ENCODE peak calls at places on chromosome 22, in six cellular contexts. I, Q, T, C, U and X are unnamed samples.

GRCh38 chr22:24758164-24758799 is 16.2 kb downstream of the PIWIL3 start:
- DNase-seq in Q (peak), I (peak), T (peak), C (peak), U (peak), X (peak)

GRCh38 chr22:35352214-35353111 is 28.4 kb upstream of the HMOX1 start:
- DNase-seq in T (no peak), Q (peak), I (no peak), U (peak), C (peak), X (peak)

GRCh38 chr22:40479126-40479800 is 108.9 kb downstream of the SGSM3 start:
- DNase-seq in U (no peak), C (no peak), I (no peak), Q (no peak), T (no peak), X (no peak)

GRCh38 chr22:44452531-44453420 is 45.3 kb downstream of the RTL6 start:
- DNase-seq in Q (no peak), T (no peak), C (no peak), I (no peak), U (no peak), X (no peak)

GRCh38 chr22:19717181-19717580 is 2.9 kb downstream of the SEPTIN5 start:
- DNase-seq in I (no peak), C (no peak), Q (no peak), T (no peak), U (no peak), X (no peak)

GRCh38 chr22:42228480-42228879 is 42.0 kb downstream of the TCF20 start:
- DNase-seq in C (no peak), U (no peak), T (no peak), I (no peak), Q (no peak), X (no peak)

GRCh38 chr22:23534201-23534850 is 45.8 kb downstream of the IGLL1 start:
- DNase-seq in I (no peak), Q (no peak), U (no peak), C (no peak), T (no peak), X (no peak)

GRCh38 chr22:48882636-48883200 is 945.0 kb downstream of the BRD1 start:
- DNase-seq in C (no peak), T (no peak), Q (no peak), U (no peak), I (no peak), X (no peak)

GRCh38 chr22:48858121-48858520 is 969.6 kb downstream of the BRD1 start:
- DNase-seq in C (no peak), T (no peak), U (no peak), Q (no peak), I (no peak), X (no peak)

GRCh38 chr22:49499433-49500075 is 328.1 kb downstream of the BRD1 start:
- DNase-seq in C (no peak), Q (no peak), I (no peak), U (no peak), T (no peak), X (no peak)

GRCh38 chr22:25623310-25623734 is 58.8 kb downstream of the GRK3 start:
- DNase-seq in C (no peak), U (no peak), T (no peak), Q (no peak), I (no peak), X (no peak)

GRCh38 chr22:44523981-44524759 is 26.1 kb upstream of the RTL6 start:
- DNase-seq in U (no peak), C (no peak), T (peak), Q (no peak), I (no peak), X (no peak)

GRCh38 chr22:21964234-21964633 is 11.6 kb upstream of the PPM1F start:
- DNase-seq in C (no peak), Q (no peak), T (no peak), U (no peak), I (no peak), X (no peak)

GRCh38 chr22:22171357-22172218 is 73.0 kb upstream of the VPREB1 start:
- DNase-seq in I (peak), Q (peak), U (peak), C (peak), T (peak), X (peak)

GRCh38 chr22:22983123-22983522 is 87.2 kb upstream of the GNAZ start:
- DNase-seq in Q (no peak), T (no peak), C (no peak), I (no peak), U (peak), X (no peak)

GRCh38 chr22:45284705-45285305 is at the start of gene UPK3A:
- DNase-seq in Q (peak), I (peak), T (peak), C (peak), U (peak), X (peak)

GRCh38 chr22:34814260-34814659 is 251.7 kb upstream of the ISX start:
- DNase-seq in C (no peak), U (no peak), I (no peak), Q (no peak), T (peak), X (no peak)

GRCh38 chr22:27108425-27109114 is 451.2 kb downstream of the MIAT start:
- DNase-seq in T (peak), I (no peak), C (no peak), U (no peak), Q (no peak), X (no peak)

GRCh38 chr22:37569009-37569920 is 9.0 kb downstream of the CDC42EP1 start:
- DNase-seq in U (no peak), T (peak), I (no peak), C (no peak), Q (no peak), X (peak)

GRCh38 chr22:46054091-46054877 is 77.3 kb upstream of the WNT7B start:
- DNase-seq in C (peak), I (no peak), U (peak), T (no peak), Q (no peak), X (no peak)

GRCh38 chr22:46088541-46089311 is 61.6 kb upstream of the PPARA start:
- DNase-seq in C (no peak), T (no peak), Q (no peak), I (no peak), U (no peak), X (no peak)

GRCh38 chr22:25402501-25403283 is 161.8 kb upstream of the GRK3 start:
- DNase-seq in I (no peak), Q (no peak), U (no peak), C (peak), T (no peak), X (no peak)

GRCh38 chr22:40070701-40071100 is 75.9 kb downstream of the FAM83F start:
- DNase-seq in T (no peak), U (no peak), I (no peak), C (no peak), Q (no peak), X (no peak)

GRCh38 chr22:46007003-46007847 is 30.3 kb upstream of the WNT7B start:
- DNase-seq in C (peak), T (no peak), I (peak), U (no peak), Q (no peak), X (no peak)

GRCh38 chr22:26461188-26461810 is 22.3 kb downstream of the HPS4 start:
- DNase-seq in T (peak), I (peak), U (no peak), C (peak), Q (peak), X (peak)

GRCh38 chr22:26884921-26885320 is 227.5 kb downstream of the MIAT start:
- DNase-seq in C (no peak), T (no peak), Q (no peak), I (no peak), U (no peak), X (no peak)

GRCh38 chr22:16969508-16970327 is 38.3 kb downstream of the GAB4 start:
- DNase-seq in I (no peak), T (no peak), Q (no peak), C (no peak), U (no peak), X (no peak)

GRCh38 chr22:38570841-38571364 is 920 bp upstream of the DMC1 start:
- DNase-seq in C (peak), I (peak), T (peak), Q (peak), U (peak), X (peak)
- TF ChIP-seq CTCF in C (peak), I (no peak), T (peak), Q (peak), U (peak), X (peak)

DNA sequence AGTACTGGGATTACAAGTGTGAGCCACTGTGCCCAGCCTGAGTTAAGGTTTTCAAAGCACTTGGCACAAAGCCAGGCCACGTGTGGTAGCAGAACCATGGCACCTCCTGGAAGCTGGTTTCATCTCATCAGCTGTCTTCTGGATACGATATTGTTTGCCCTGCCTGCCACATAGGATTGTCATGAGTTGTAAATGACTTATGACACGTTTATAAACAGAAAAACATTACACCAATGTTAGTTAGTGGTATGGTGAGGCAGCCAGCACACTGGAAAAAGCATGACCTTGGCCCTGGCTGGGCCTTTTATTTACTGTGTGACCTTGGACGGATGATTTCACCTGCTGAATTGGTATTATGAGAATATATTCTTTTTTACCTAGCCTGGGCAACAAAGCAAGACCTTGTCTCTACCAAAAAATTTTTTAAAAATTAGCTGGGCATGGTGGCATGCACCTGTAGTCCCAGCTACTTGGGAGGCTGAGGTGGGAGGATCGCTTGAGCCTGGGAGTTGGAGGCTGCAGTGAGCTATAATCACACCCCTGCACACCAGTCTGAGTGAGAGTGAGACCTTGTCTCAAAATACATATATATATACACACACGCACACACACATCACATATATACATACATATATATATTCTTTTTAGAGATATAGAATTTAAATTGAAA is 24.0 kb upstream of the MYH9 start:
- DNase-seq in C (no peak), U (peak), I (no peak), T (peak), Q (no peak), X (no peak)
- TF ChIP-seq EZH2phosphoT487 in C (no peak), U (no peak), I (no peak), T (no peak), Q (no peak), X (no peak)

DNA sequence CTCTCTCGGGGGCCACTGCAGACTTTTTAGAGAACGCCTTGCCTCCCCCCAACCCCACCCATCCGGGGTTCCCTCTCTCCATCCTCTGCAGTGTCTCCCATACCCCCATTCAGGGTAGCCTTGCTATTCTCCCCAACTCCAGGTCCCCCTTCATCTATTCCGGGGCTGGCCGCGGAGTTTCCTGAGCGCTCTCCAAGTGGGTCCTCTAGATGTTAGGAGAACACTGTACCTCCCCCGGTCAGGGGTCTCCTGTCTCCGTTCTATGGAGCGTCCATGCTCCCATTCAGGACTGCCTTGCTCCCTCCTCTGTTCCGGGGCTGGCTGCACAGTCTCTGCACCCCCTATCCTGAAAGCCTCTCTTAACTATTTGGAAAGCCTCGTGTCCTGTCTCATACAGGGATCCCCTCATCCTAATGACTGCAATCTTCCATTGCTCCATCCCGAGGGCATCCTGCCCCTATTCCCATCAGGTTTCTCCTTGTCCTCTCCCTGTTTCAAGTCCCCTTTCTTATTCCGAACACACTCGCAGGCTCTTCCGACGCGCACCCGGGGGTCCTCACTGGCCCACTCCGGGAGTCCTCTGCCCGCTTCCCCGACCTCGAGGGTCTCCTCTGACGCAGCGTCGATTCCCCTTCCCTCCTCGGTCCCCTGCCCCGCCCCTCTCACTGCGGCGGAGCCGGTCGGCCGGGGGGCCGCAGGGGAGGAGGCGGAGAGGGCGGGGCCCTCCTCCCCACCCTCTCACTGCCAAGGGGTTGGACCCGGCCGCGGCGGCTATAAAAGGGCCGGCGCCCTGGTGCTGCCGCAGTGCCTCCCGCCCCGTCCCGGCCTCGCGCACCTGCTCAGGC is at the start of gene NEFH:
- DNase-seq in U (no peak), Q (peak), C (no peak), T (peak), I (no peak), X (peak)
- TF ChIP-seq EZH2 in U (no peak), Q (no peak), C (no peak), T (no peak), I (no peak), X (peak)

GRCh38 chr22:20951932-20952380 is 15.1 kb upstream of the AIFM3 start:
- DNase-seq in U (no peak), I (no peak), C (no peak), T (peak), Q (peak), X (no peak)
- TF ChIP-seq CTCF in U (no peak), I (no peak), C (no peak), T (no peak), Q (no peak), X (no peak)

GRCh38 chr22:50525104-50525958 is at the start of gene SCO2:
- DNase-seq in I (peak), Q (peak), C (peak), U (peak), T (peak), X (peak)

GRCh38 chr22:50528682-50529415 is 963 bp downstream of the TYMP start:
- DNase-seq in Q (no peak), C (no peak), I (no peak), T (no peak), U (no peak), X (peak)

GRCh38 chr22:50527921-50528681 is 1.7 kb downstream of the TYMP start:
- DNase-seq in I (no peak), T (no peak), Q (no peak), U (no peak), C (no peak), X (peak)

GRCh38 chr22:50525991-50526848 is 822 bp upstream of the SCO2 start:
- DNase-seq in T (peak), U (peak), Q (peak), C (peak), I (no peak), X (peak)

DNA sequence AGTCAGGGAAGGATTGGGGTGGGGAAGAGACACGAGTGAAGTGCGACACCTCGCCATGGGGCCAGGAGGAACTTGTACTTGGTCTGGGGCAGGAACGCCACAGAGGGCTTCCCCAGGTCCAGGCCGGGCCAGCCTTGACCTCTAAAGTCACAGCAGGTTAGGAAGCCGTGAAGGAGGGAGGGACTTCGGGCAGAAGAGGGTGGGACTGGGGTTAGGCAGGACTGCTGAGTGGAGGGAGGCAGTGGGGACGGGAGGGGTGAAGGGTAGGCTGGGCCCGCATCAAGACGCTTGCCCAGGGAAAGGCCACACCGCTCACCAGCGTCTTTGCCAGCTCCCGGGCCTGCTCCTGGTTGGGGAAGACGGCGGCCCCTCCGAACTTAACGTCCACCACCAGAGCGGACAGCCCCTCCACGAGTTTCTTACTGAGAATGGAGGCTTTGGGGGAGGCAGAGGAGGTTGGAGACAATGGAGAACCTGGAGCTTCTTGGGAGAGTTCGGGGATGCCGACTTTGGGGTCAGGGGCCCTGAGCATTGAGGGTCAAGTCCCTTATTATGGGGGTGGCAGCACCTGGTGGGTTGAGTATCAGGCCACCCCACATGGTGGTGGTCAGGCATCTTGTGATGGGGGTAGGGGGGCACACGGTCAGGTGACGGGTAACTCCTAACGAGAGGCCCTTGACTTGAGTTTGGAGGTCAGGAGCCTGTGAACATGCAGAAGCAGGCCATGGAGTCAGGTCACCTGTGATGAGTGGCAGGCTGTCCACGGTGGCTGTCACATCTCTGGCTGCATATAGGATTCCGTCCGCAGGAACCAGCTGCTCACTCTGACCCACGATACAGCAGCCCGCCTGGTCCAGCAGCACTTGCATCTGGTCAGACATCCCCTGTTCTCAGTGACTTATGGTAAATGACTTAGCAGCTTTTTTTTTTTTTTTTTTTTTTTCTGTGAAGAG is 1.7 kb upstream of the SCO2 start:
- DNase-seq in I (no peak), U (no peak), T (no peak), Q (peak), C (peak), X (peak)
- TF ChIP-seq EZH2phosphoT487 in I (no peak), U (no peak), T (no peak), Q (no peak), C (no peak), X (no peak)

DNA sequence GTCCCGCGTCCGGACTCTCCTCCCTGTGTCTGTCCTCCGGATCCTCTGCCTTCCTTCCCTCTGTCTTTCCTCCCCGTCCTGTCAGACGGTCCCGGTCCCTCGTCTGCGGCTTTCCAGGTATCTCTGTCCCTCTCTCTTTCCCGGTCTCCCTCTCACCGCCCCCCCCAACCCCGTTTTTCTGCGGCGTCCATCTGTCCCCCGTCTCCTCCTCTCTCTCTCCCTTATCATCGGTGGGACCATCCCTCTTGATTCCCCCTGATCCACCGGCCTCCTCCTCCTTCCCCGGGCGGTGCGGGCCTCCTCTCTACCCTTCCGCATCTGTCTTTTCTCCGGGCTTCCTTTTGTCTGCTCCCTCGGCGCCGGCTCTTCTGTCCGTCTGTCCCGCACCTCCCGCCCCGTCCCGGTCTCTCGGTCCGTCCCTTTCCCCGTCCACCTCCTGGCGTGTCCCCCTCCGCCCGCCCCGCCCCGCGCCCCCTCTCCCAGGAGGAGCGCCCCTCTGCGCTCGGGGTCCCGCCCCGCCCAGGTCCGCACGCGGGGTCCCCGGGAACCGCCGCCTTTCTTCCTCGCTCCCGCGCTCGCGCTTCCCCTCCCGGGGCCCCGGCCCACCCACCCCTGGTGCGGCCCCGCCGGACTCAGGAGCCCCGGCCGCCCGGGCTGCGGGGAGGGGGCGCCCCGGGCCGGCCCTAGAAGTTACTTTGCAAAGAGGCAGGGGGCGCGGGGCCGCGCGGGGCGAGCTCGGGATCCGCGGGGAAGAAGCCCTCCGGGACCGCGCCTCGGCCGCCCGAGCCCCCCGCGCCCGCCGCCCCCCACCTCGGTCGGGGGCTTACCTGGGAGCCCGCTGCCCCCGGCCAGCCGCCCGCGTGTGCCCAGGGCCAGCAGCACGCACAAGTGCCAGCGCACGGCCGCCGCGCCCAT is 568 bp downstream of the SCUBE1 start:
- DNase-seq in I (no peak), T (peak), Q (peak), C (no peak), U (no peak), X (peak)
- TF ChIP-seq EZH2 in I (no peak), T (peak), Q (peak), C (no peak), U (no peak), X (peak)